ENCODE peak calls at places on chromosomes 2 and 18, in eight cellular contexts. One of them, this sample, is unnamed.

GRCh38 chr2:112004246-112004645 is 50.8 kb upstream of the TMEM87B start:
- DNase-seq in PC-3: no peak
- DNase-seq in GM23338: no peak
- DNase-seq in CD8-positive, alpha-beta memory T cell: no peak
- DNase-seq in sigmoid colon: peak
- DNase-seq in lower leg skin: peak
- DNase-seq in mammary epithelial cell: no peak
- DNase-seq in epithelial cell of esophagus: no peak
- DNase-seq in this sample: no peak

GRCh38 chr2:174465327-174465726 is 21.5 kb downstream of the GPR155 start:
- DNase-seq in PC-3: no peak
- DNase-seq in GM23338: peak
- DNase-seq in CD8-positive, alpha-beta memory T cell: no peak
- DNase-seq in sigmoid colon: no peak
- DNase-seq in lower leg skin: no peak
- DNase-seq in mammary epithelial cell: no peak
- DNase-seq in epithelial cell of esophagus: no peak
- DNase-seq in this sample: no peak

GRCh38 chr18:59056706-59057492 is 82.8 kb upstream of the SEC11C start:
- DNase-seq in PC-3: peak
- DNase-seq in GM23338: peak
- DNase-seq in CD8-positive, alpha-beta memory T cell: peak
- DNase-seq in sigmoid colon: peak
- DNase-seq in lower leg skin: peak
- DNase-seq in mammary epithelial cell: peak
- DNase-seq in epithelial cell of esophagus: peak
- DNase-seq in this sample: peak

GRCh38 chr2:231037731-231038482 is 584 bp downstream of the C2orf72 start:
- DNase-seq in PC-3: no peak
- DNase-seq in GM23338: peak
- DNase-seq in CD8-positive, alpha-beta memory T cell: no peak
- DNase-seq in sigmoid colon: no peak
- DNase-seq in lower leg skin: peak
- DNase-seq in mammary epithelial cell: no peak
- DNase-seq in epithelial cell of esophagus: no peak
- DNase-seq in this sample: no peak

GRCh38 chr18:23883277-23883790 is 131.2 kb upstream of the TTC39C start:
- DNase-seq in PC-3: no peak
- DNase-seq in GM23338: no peak
- DNase-seq in CD8-positive, alpha-beta memory T cell: no peak
- DNase-seq in sigmoid colon: no peak
- DNase-seq in lower leg skin: no peak
- DNase-seq in mammary epithelial cell: peak
- DNase-seq in epithelial cell of esophagus: peak
- DNase-seq in this sample: no peak

GRCh38 chr2:106523980-106524665 is 37.0 kb downstream of the CD8B2 start:
- DNase-seq in PC-3: no peak
- DNase-seq in GM23338: no peak
- DNase-seq in CD8-positive, alpha-beta memory T cell: no peak
- DNase-seq in sigmoid colon: no peak
- DNase-seq in lower leg skin: no peak
- DNase-seq in mammary epithelial cell: no peak
- DNase-seq in epithelial cell of esophagus: no peak
- DNase-seq in this sample: no peak

GRCh38 chr2:18637196-18637595 is 47.8 kb upstream of the NT5C1B start:
- DNase-seq in PC-3: no peak
- DNase-seq in GM23338: no peak
- DNase-seq in CD8-positive, alpha-beta memory T cell: no peak
- DNase-seq in sigmoid colon: no peak
- DNase-seq in lower leg skin: no peak
- DNase-seq in mammary epithelial cell: no peak
- DNase-seq in epithelial cell of esophagus: no peak
- DNase-seq in this sample: no peak

GRCh38 chr2:212536385-212537310 is 2.0 kb downstream of the ERBB4 start:
- DNase-seq in PC-3: no peak
- DNase-seq in GM23338: peak
- DNase-seq in CD8-positive, alpha-beta memory T cell: no peak
- DNase-seq in sigmoid colon: no peak
- DNase-seq in lower leg skin: no peak
- DNase-seq in mammary epithelial cell: no peak
- DNase-seq in epithelial cell of esophagus: peak
- DNase-seq in this sample: no peak

DNA sequence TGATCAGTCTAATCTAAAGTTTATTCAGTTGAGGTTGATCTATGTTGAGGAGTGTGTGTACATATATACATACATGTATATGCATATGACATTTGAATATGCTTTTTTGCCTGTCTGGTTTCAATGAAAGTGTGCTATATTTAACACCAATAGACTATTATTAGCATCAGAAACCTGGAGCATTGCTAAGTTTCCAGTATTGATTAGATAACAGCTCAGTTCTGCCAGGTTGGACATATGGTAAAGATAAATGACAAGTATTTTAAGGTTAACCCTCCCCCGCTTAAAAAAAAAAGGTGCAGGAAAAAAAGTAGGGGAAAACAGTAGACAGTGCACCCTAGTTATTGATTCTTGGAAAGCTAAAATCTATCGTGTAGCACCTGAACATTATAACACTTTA is 19.4 kb downstream of the CREB1 start:
- DNase-seq in PC-3: no peak
- DNase-seq in GM23338: no peak
- DNase-seq in CD8-positive, alpha-beta memory T cell: no peak
- DNase-seq in sigmoid colon: no peak
- DNase-seq in lower leg skin: no peak
- DNase-seq in mammary epithelial cell: no peak
- DNase-seq in epithelial cell of esophagus: no peak
- DNase-seq in this sample: no peak
- H3K4me3 ChIP-seq in PC-3: no peak
- H3K4me3 ChIP-seq in GM23338: no peak
- H3K4me3 ChIP-seq in CD8-positive, alpha-beta memory T cell: no peak
- H3K4me3 ChIP-seq in sigmoid colon: no peak
- H3K4me3 ChIP-seq in lower leg skin: no peak
- H3K4me3 ChIP-seq in mammary epithelial cell: no peak
- H3K4me3 ChIP-seq in epithelial cell of esophagus: no peak
- H3K4me3 ChIP-seq in this sample: no peak

GRCh38 chr2:177905640-177906039 is 166.9 kb downstream of the PDE11A start:
- DNase-seq in PC-3: no peak
- DNase-seq in GM23338: no peak
- DNase-seq in CD8-positive, alpha-beta memory T cell: no peak
- DNase-seq in sigmoid colon: no peak
- DNase-seq in lower leg skin: no peak
- DNase-seq in mammary epithelial cell: no peak
- DNase-seq in epithelial cell of esophagus: no peak
- DNase-seq in this sample: no peak

GRCh38 chr2:177908824-177909223 is 163.8 kb downstream of the PDE11A start:
- DNase-seq in PC-3: no peak
- DNase-seq in GM23338: no peak
- DNase-seq in CD8-positive, alpha-beta memory T cell: no peak
- DNase-seq in sigmoid colon: no peak
- DNase-seq in lower leg skin: no peak
- DNase-seq in mammary epithelial cell: no peak
- DNase-seq in epithelial cell of esophagus: no peak
- DNase-seq in this sample: no peak

GRCh38 chr2:177908182-177908581 is 164.4 kb downstream of the PDE11A start:
- DNase-seq in PC-3: no peak
- DNase-seq in GM23338: peak
- DNase-seq in CD8-positive, alpha-beta memory T cell: no peak
- DNase-seq in sigmoid colon: no peak
- DNase-seq in lower leg skin: no peak
- DNase-seq in mammary epithelial cell: peak
- DNase-seq in epithelial cell of esophagus: peak
- DNase-seq in this sample: peak

GRCh38 chr2:177902395-177903160 is 170.0 kb downstream of the PDE11A start:
- DNase-seq in PC-3: no peak
- DNase-seq in GM23338: no peak
- DNase-seq in CD8-positive, alpha-beta memory T cell: no peak
- DNase-seq in sigmoid colon: no peak
- DNase-seq in lower leg skin: no peak
- DNase-seq in mammary epithelial cell: no peak
- DNase-seq in epithelial cell of esophagus: no peak
- DNase-seq in this sample: no peak

DNA sequence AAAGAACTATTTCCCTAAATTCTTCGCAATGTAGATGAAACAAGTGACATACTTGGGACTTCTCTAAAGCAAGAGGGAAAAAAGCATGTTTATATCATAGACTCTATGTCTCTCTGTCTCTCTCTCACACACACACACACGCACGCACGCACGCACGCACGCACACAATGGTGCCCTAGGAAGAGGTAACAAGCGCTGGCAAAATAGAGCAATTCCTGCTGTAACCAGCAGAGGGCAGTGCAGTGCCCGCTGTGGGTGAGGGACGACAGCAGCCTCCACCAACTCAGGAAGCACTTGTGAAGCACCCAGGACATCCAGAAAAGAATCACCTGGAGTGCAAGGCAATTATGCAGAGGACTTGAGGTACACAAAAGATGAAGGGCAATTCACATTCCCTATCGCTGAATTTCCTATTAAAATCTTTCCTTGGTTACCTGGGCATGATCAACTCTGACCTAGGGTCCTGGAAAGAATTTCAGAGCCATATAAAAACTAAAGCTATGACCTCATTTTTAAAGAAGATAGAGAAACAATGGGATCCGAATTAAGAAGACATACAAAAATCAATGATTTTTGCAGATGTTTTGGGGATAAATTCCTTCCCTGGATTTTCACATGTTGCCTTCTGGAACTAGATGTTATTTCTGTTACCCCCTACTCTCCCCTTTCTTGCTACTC is 166.4 kb downstream of the PDE11A start:
- DNase-seq in PC-3: peak
- DNase-seq in GM23338: peak
- DNase-seq in CD8-positive, alpha-beta memory T cell: peak
- DNase-seq in sigmoid colon: no peak
- DNase-seq in lower leg skin: peak
- DNase-seq in mammary epithelial cell: peak
- DNase-seq in epithelial cell of esophagus: peak
- DNase-seq in this sample: peak
- H3K4me3 ChIP-seq in PC-3: no peak
- H3K4me3 ChIP-seq in GM23338: no peak
- H3K4me3 ChIP-seq in CD8-positive, alpha-beta memory T cell: no peak
- H3K4me3 ChIP-seq in sigmoid colon: no peak
- H3K4me3 ChIP-seq in lower leg skin: no peak
- H3K4me3 ChIP-seq in mammary epithelial cell: no peak
- H3K4me3 ChIP-seq in epithelial cell of esophagus: no peak
- H3K4me3 ChIP-seq in this sample: no peak

GRCh38 chr2:118841828-118842461 is 5.5 kb downstream of the EN1 start:
- DNase-seq in PC-3: no peak
- DNase-seq in GM23338: peak
- DNase-seq in CD8-positive, alpha-beta memory T cell: no peak
- DNase-seq in sigmoid colon: no peak
- DNase-seq in lower leg skin: peak
- DNase-seq in mammary epithelial cell: no peak
- DNase-seq in epithelial cell of esophagus: no peak
- DNase-seq in this sample: no peak

GRCh38 chr2:118838741-118839455 is 8.6 kb downstream of the EN1 start:
- DNase-seq in PC-3: no peak
- DNase-seq in GM23338: no peak
- DNase-seq in CD8-positive, alpha-beta memory T cell: no peak
- DNase-seq in sigmoid colon: no peak
- DNase-seq in lower leg skin: peak
- DNase-seq in mammary epithelial cell: no peak
- DNase-seq in epithelial cell of esophagus: no peak
- DNase-seq in this sample: no peak

GRCh38 chr2:118843492-118844132 is 3.8 kb downstream of the EN1 start:
- DNase-seq in PC-3: no peak
- DNase-seq in GM23338: no peak
- DNase-seq in CD8-positive, alpha-beta memory T cell: no peak
- DNase-seq in sigmoid colon: no peak
- DNase-seq in lower leg skin: peak
- DNase-seq in mammary epithelial cell: no peak
- DNase-seq in epithelial cell of esophagus: no peak
- DNase-seq in this sample: no peak

GRCh38 chr2:118842687-118843491 is 4.6 kb downstream of the EN1 start:
- DNase-seq in PC-3: no peak
- DNase-seq in GM23338: peak
- DNase-seq in CD8-positive, alpha-beta memory T cell: no peak
- DNase-seq in sigmoid colon: no peak
- DNase-seq in lower leg skin: peak
- DNase-seq in mammary epithelial cell: no peak
- DNase-seq in epithelial cell of esophagus: no peak
- DNase-seq in this sample: no peak

DNA sequence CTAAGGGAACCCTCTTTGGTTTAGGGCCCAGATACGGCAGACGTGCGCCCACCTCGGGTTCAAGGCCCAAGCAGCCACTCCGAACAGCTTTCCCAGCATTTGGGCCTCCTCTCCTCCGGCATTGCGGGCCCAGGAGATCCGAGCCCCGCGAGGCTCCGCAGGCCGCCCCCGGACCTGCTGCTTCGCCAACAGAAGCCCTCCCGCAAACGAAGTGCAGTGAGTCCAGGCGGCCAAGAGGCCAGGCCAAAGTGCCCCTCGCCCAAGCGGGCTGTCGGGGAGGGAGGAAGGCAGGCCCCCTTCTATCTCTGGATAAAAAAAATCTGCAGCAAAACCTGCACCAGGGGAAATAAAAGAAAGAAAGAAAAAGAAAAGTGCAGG is 6.0 kb downstream of the EN1 start:
- DNase-seq in PC-3: no peak
- DNase-seq in GM23338: no peak
- DNase-seq in CD8-positive, alpha-beta memory T cell: no peak
- DNase-seq in sigmoid colon: no peak
- DNase-seq in lower leg skin: peak
- DNase-seq in mammary epithelial cell: no peak
- DNase-seq in epithelial cell of esophagus: no peak
- DNase-seq in this sample: no peak
- H3K4me3 ChIP-seq in PC-3: no peak
- H3K4me3 ChIP-seq in GM23338: peak
- H3K4me3 ChIP-seq in CD8-positive, alpha-beta memory T cell: no peak
- H3K4me3 ChIP-seq in sigmoid colon: peak
- H3K4me3 ChIP-seq in lower leg skin: peak
- H3K4me3 ChIP-seq in mammary epithelial cell: no peak
- H3K4me3 ChIP-seq in epithelial cell of esophagus: no peak
- H3K4me3 ChIP-seq in this sample: no peak

GRCh38 chr2:154455871-154456270 is 242.6 kb upstream of the KCNJ3 start:
- DNase-seq in PC-3: no peak
- DNase-seq in GM23338: no peak
- DNase-seq in CD8-positive, alpha-beta memory T cell: no peak
- DNase-seq in sigmoid colon: no peak
- DNase-seq in lower leg skin: no peak
- DNase-seq in mammary epithelial cell: no peak
- DNase-seq in epithelial cell of esophagus: no peak
- DNase-seq in this sample: no peak

GRCh38 chr2:154452471-154452870 is 246.0 kb upstream of the KCNJ3 start:
- DNase-seq in PC-3: no peak
- DNase-seq in GM23338: no peak
- DNase-seq in CD8-positive, alpha-beta memory T cell: no peak
- DNase-seq in sigmoid colon: no peak
- DNase-seq in lower leg skin: no peak
- DNase-seq in mammary epithelial cell: no peak
- DNase-seq in epithelial cell of esophagus: no peak
- DNase-seq in this sample: no peak

GRCh38 chr2:154452906-154453493 is 245.5 kb upstream of the KCNJ3 start:
- DNase-seq in PC-3: peak
- DNase-seq in GM23338: peak
- DNase-seq in CD8-positive, alpha-beta memory T cell: no peak
- DNase-seq in sigmoid colon: no peak
- DNase-seq in lower leg skin: no peak
- DNase-seq in mammary epithelial cell: no peak
- DNase-seq in epithelial cell of esophagus: peak
- DNase-seq in this sample: peak

GRCh38 chr2:154457291-154457690 is 241.2 kb upstream of the KCNJ3 start:
- DNase-seq in PC-3: no peak
- DNase-seq in GM23338: no peak
- DNase-seq in CD8-positive, alpha-beta memory T cell: no peak
- DNase-seq in sigmoid colon: no peak
- DNase-seq in lower leg skin: no peak
- DNase-seq in mammary epithelial cell: no peak
- DNase-seq in epithelial cell of esophagus: peak
- DNase-seq in this sample: no peak

DNA sequence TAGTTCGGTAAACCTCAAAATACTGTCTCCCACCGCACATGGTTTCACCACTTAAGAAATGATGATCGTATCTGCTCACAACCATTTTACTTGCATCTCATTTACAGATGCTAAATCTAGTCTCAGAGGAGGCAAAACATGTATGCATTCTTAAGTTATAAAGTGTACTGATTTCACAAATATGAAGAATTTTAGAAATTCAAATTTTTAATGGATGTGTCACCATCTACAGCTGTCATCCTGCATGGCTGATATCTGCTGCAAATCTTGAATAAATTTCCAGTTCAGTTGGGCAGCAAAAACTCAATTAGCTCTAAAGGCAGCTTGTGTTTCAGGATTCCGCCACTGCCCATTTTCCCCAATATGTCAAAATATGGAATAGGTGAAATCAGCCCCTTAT is 243.3 kb upstream of the KCNJ3 start:
- DNase-seq in PC-3: no peak
- DNase-seq in GM23338: no peak
- DNase-seq in CD8-positive, alpha-beta memory T cell: no peak
- DNase-seq in sigmoid colon: no peak
- DNase-seq in lower leg skin: no peak
- DNase-seq in mammary epithelial cell: no peak
- DNase-seq in epithelial cell of esophagus: no peak
- DNase-seq in this sample: no peak
- H3K4me3 ChIP-seq in PC-3: peak
- H3K4me3 ChIP-seq in GM23338: no peak
- H3K4me3 ChIP-seq in CD8-positive, alpha-beta memory T cell: no peak
- H3K4me3 ChIP-seq in sigmoid colon: peak
- H3K4me3 ChIP-seq in lower leg skin: no peak
- H3K4me3 ChIP-seq in mammary epithelial cell: no peak
- H3K4me3 ChIP-seq in epithelial cell of esophagus: no peak
- H3K4me3 ChIP-seq in this sample: no peak